ENCODE peak calls at places on chromosomes 12 and 14, in four cellular contexts. P is effector memory CD4-positive, alpha-beta T cell; A is colonic mucosa; L is HCT116. C is an unnamed sample.

GRCh38 chr12:65106948-65107347 is 14.2 kb downstream of the WIF1 start:
- DNase-seq in P (no peak), A (no peak), L (no peak), C (no peak)

GRCh38 chr14:67674139-67674479 is 323 bp downstream of the VTI1B start:
- DNase-seq in P (peak; percentile 16), A (peak; percentile 86), L (peak; percentile 28), C (peak; percentile 25)

GRCh38 chr14:60508707-60509437 is at the start of gene SIX6:
- DNase-seq in P (no peak), A (no peak), L (no peak), C (no peak)

GRCh38 chr12:130826151-130826801 is 12.8 kb downstream of the STX2 start:
- DNase-seq in P (peak; percentile 47), A (peak; percentile 38), L (no peak), C (no peak)

GRCh38 chr12:117155278-117156060 is 34.8 kb downstream of the FBXO21 start:
- DNase-seq in P (peak; percentile 46), A (peak; percentile 63), L (peak; percentile 95), C (peak; percentile 52)

GRCh38 chr12:58593557-58594304 is 326.6 kb downstream of the LRIG3 start:
- DNase-seq in P (no peak), A (no peak), L (peak; percentile 6), C (no peak)

GRCh38 chr12:41460906-41461305 is 272.8 kb downstream of the PDZRN4 start:
- DNase-seq in P (no peak), A (no peak), L (no peak), C (no peak)

GRCh38 chr14:70919774-70920173 is 12.5 kb downstream of the PCNX1 start:
- DNase-seq in P (no peak), A (no peak), L (no peak), C (no peak)

GRCh38 chr12:90757957-90758356 is 197.0 kb downstream of the CCER1 start:
- DNase-seq in P (no peak), A (no peak), L (no peak), C (no peak)

GRCh38 chr14:104895786-104896642 is 28.7 kb upstream of the PLD4 start:
- DNase-seq in P (no peak), A (peak; percentile 18), L (no peak), C (no peak)

GRCh38 chr12:13428538-13429265 is 232.2 kb downstream of the EMP1 start:
- DNase-seq in P (no peak), A (no peak), L (no peak), C (no peak)

GRCh38 chr12:20040844-20041243 is 327.5 kb upstream of the PDE3A start:
- DNase-seq in P (no peak), A (no peak), L (no peak), C (no peak)

GRCh38 chr14:31926123-31926522 is 151.0 kb upstream of the ARHGAP5 start:
- DNase-seq in P (no peak), A (no peak), L (peak; percentile 54), C (peak; percentile 48)

GRCh38 chr12:32397703-32398102 is 1.7 kb upstream of the FGD4 start:
- DNase-seq in P (no peak), A (no peak), L (no peak), C (no peak)

GRCh38 chr12:10143205-10143604 is 13.2 kb upstream of the CLEC7A start:
- DNase-seq in P (no peak), A (no peak), L (no peak), C (peak; percentile 73)

GRCh38 chr14:56630707-56631106 is 51.1 kb downstream of the TMEM260 start:
- DNase-seq in P (no peak), A (no peak), L (no peak), C (no peak)

DNA sequence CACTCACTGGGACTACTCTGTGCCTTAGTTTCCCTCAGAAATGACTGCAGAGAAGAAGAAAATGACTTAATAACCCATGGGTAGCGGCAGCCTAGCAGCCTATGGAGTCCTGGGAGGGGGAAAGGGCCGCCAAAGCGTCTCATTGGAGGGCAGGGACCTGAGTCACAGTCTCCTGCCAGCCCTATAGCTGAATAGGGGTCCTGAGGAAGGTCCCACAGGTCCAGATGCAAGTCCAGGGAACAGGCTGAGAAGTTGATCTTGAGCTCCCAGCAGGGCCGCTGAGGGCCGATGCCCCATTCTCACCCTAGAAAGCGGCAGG is 1.4 kb downstream of the HDAC7 start:
- DNase-seq in P (no peak), A (no peak), L (no peak), C (peak; percentile 36)
- H3K4me1 ChIP-seq in P (peaks cover 70% of the 10 kb centered on the region), A (peaks cover 13% of the 10 kb centered on the region), L (peaks cover 82% of the 10 kb centered on the region), C (peaks cover 54% of the 10 kb centered on the region)

GRCh38 chr14:55028476-55028875 is 1.4 kb downstream of the SOCS4 start:
- DNase-seq in P (no peak), A (no peak), L (no peak), C (no peak)

GRCh38 chr14:55026793-55027560 is at the start of the genes SOCS4 and WDHD1:
- DNase-seq in P (peak; percentile 93), A (peak; percentile 96), L (peak; percentile 84), C (peak; percentile 84)

GRCh38 chr14:55028066-55028465 is 1.0 kb downstream of the SOCS4 start:
- DNase-seq in P (no peak), A (no peak), L (no peak), C (no peak)

GRCh38 chr14:55026441-55026792 is 482 bp downstream of the WDHD1 start:
- DNase-seq in P (no peak), A (no peak), L (no peak), C (no peak)

DNA sequence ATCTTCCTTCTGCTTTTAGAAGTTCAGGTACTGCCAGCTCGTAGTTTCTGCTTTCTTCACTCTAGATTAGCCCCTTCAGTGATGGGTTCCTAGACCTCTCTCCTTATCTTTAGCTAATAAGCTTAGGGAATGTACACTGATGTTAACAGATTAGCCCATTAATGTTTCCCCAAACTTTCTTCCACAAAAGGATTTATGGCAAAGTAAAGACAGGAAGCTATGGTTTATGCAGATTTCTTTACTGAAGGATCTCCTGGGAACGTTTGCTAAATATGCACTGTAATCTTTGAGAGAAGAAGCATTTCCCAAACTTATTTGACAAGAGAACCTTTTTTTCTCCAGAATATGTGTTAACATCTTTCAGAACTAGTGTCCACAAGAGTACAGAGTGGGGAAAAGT is 4.2 kb downstream of the SOCS4 start:
- DNase-seq in P (no peak), A (no peak), L (no peak), C (no peak)
- H3K4me3 ChIP-seq in P (no peak overlapping the region), A (no peak overlapping the region), L (no peak overlapping the region), C (no peak overlapping the region)

GRCh38 chr14:84343637-84344036 is 1186.3 kb upstream of the FLRT2 start:
- DNase-seq in P (no peak), A (no peak), L (no peak), C (no peak)
- H3K4me1 ChIP-seq in P (no peaks in the 10 kb centered on the region), A (no peaks in the 10 kb centered on the region), L (no peaks in the 10 kb centered on the region), C (no peaks in the 10 kb centered on the region)

DNA sequence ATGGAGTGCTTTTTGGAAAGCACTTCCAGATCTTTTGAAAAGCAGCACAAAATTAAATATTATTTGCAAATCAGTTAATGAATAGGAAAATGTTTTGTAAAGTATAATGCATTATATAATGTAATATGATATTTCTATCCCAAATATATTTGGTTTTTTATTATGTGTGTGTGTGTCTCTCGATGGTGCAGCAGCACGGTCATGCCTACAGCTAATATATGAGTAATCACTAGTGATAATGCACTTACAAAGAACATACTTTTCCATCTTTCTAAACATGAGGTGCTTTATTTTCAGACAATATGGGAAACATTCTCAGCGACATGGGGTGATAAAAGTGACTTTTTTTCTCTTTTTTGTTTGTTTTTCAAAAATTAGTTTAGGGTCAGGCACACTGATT is 1.3 kb upstream of the EEA1 start:
- DNase-seq in P (no peak), A (no peak), L (no peak), C (no peak)
- H3K4me3 ChIP-seq in P (no peak overlapping the region), A (peak overlapping the region; percentile 72), L (peak overlapping the region; percentile 71), C (peak overlapping the region; percentile 80)

DNA sequence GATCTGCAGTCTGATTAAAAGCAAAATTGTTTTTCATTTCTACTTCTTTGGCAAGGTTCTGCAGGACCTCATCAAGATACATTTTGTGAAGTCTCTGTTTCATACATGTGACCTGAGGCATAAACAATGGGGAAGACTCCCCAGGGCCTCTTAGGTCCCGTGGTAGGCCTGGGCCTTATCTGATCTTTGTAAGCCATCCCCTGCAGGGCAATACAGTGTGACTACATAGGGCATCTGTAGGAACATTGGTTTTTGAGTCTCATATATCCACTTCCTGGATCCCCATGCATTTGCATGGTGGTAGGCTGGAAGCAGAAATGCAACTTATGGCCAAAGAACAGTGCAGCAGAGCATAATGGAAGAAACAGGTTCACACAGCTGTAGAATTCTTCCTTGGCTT is 6.0 kb downstream of the FAR2 start:
- DNase-seq in P (no peak), A (no peak), L (no peak), C (peak; percentile 58)
- H3K4me1 ChIP-seq in P (peaks cover 5% of the 10 kb centered on the region), A (peaks cover 3% of the 10 kb centered on the region), L (peaks cover 10% of the 10 kb centered on the region), C (peaks cover 46% of the 10 kb centered on the region)

DNA sequence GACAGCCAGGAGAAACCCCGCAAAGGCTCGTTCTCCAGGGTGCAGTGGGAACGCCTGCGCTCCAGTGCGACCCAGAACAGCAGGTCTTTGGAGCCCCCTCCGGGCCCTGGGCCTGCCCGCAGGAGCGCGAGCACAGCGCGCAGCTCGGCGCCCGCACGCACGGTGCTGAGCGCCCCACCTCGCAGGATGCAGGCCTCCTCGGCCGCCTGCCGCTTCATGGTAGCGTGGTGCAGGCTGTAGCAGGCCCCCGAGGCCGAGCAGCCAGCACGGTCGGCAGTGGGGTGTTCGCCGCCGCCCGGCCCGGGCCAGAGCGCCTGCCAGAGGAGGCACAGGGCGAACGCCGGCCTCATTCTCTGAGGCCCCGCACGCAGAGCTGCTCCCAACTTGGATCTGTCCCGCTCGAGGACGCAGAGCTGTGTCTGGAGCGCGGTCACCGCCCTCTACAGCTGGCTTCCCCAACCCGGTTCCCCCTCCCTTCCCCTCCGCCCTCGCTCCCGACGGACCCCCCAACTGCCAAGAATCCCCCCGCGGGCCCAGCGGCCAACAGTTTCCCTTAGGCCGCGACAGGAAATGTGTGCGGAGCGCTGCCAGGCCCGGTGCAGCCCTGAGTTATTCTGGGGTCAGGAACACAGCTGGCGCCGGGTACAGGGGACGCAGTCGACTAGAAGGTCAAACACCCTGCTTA is at the start of gene CLEC14A:
- DNase-seq in P (no peak), A (peak; percentile 18), L (no peak), C (no peak)
- H3K4me3 ChIP-seq in P (peak within 1 kb of the TSS; percentile 22), A (peak within 1 kb of the TSS; percentile 7), L (no peak within 1 kb of the TSS), C (no peak within 1 kb of the TSS)

GRCh38 chr12:52827499-52828090 is 6.5 kb downstream of the KRT79 start:
- DNase-seq in P (no peak), A (no peak), L (no peak), C (no peak)
- H3K4me1 ChIP-seq in P (no peaks in the 10 kb centered on the region), A (no peaks in the 10 kb centered on the region), L (peaks cover under 1% of the 10 kb centered on the region), C (no peaks in the 10 kb centered on the region)

GRCh38 chr12:109240365-109240764 is 68.7 kb downstream of the FOXN4 start:
- DNase-seq in P (no peak), A (no peak), L (no peak), C (no peak)

GRCh38 chr12:109239691-109240090 is 69.4 kb downstream of the FOXN4 start:
- DNase-seq in P (no peak), A (no peak), L (no peak), C (no peak)

GRCh38 chr12:109239179-109239578 is 69.9 kb downstream of the FOXN4 start:
- DNase-seq in P (no peak), A (no peak), L (no peak), C (no peak)

GRCh38 chr12:109244043-109244442 is 65.0 kb downstream of the FOXN4 start:
- DNase-seq in P (no peak), A (no peak), L (no peak), C (no peak)

GRCh38 chr12:109241936-109242335 is 67.1 kb downstream of the FOXN4 start:
- DNase-seq in P (no peak), A (no peak), L (no peak), C (no peak)
- H3K4me3 ChIP-seq in P (no peak overlapping the region), A (no peak overlapping the region), L (no peak overlapping the region), C (no peak overlapping the region)

GRCh38 chr12:64091186-64091585 is 130.9 kb downstream of the KICS2 start:
- DNase-seq in P (no peak), A (no peak), L (no peak), C (no peak)
- H3K4me1 ChIP-seq in P (no peaks in the 10 kb centered on the region), A (no peaks in the 10 kb centered on the region), L (peaks cover 45% of the 10 kb centered on the region), C (peaks cover 12% of the 10 kb centered on the region)

C was measured in MM.1S.